ENCODE peak calls at places on chromosomes 3 and 15, in five cellular contexts. M is HepG2, S is tibial nerve, R is transverse colon, C is kidney. I is an unnamed sample.

GRCh38 chr15:69475769-69476358 is 23.2 kb downstream of the RPLP1 start:
- DNase-seq in S (peak; percentile 92), M (peak; percentile 33), R (peak; percentile 84), C (peak; percentile 83), I (no peak)

GRCh38 chr15:100688549-100689120 is 86.2 kb downstream of the ASB7 start:
- DNase-seq in C (no peak), R (no peak), S (no peak), M (no peak), I (no peak)

GRCh38 chr3:116863842-116864626 is 154.5 kb downstream of the TUSC7 start:
- DNase-seq in C (no peak), R (no peak), M (peak; percentile 1), S (peak; percentile 14), I (peak; percentile 4)

GRCh38 chr3:183880121-183880520 is 4.6 kb downstream of the PARL start:
- DNase-seq in C (no peak), R (no peak), M (no peak), S (no peak), I (no peak)

GRCh38 chr15:74203914-74204431 is 1.4 kb upstream of the STRA6 start:
- DNase-seq in C (peak; percentile 90), S (peak; percentile 26), M (no peak), R (no peak), I (no peak)

GRCh38 chr3:55974421-55974820 is 487.3 kb upstream of the WNT5A start:
- DNase-seq in S (no peak), R (no peak), M (no peak), C (no peak), I (no peak)

GRCh38 chr15:60548101-60548500 is 69.2 kb upstream of the ICE2 start:
- DNase-seq in R (no peak), S (no peak), M (no peak), C (no peak), I (no peak)

GRCh38 chr15:43524254-43524847 is 6.9 kb downstream of the MAP1A start:
- DNase-seq in M (no peak), R (no peak), S (no peak), C (no peak), I (no peak)

GRCh38 chr15:39317225-39317624 is 263.7 kb upstream of the THBS1 start:
- DNase-seq in S (no peak), M (no peak), C (no peak), R (no peak), I (no peak)
- H3K27ac ChIP-seq in S (no peak overlapping the region), M (no peak overlapping the region), C (no peak overlapping the region), R (peak overlapping the region; percentile 13), I (no peak overlapping the region)

DNA sequence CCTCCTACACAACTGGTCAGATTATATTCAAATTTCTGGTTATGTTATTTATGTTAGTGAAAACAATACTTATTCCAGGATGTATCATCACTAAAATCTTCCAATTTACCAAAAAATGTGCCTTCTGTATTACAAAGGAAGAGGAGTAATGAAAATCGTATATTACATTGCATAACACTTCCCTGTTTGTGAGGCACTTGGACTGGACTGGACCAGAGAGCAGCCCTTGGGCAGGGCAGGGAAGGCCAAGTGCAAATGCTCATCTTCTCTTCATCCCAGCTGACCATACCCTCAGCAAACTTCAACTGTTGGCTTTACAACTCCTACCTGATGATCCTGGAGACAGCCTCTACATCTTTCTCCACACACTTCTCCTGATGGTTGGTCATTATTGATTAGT is 285.7 kb upstream of the MME start:
- DNase-seq in C (no peak), M (no peak), R (no peak), S (no peak), I (no peak)
- H3K27ac ChIP-seq in C (no peak overlapping the region), M (no peak overlapping the region), R (no peak overlapping the region), S (no peak overlapping the region), I (no peak overlapping the region)

DNA sequence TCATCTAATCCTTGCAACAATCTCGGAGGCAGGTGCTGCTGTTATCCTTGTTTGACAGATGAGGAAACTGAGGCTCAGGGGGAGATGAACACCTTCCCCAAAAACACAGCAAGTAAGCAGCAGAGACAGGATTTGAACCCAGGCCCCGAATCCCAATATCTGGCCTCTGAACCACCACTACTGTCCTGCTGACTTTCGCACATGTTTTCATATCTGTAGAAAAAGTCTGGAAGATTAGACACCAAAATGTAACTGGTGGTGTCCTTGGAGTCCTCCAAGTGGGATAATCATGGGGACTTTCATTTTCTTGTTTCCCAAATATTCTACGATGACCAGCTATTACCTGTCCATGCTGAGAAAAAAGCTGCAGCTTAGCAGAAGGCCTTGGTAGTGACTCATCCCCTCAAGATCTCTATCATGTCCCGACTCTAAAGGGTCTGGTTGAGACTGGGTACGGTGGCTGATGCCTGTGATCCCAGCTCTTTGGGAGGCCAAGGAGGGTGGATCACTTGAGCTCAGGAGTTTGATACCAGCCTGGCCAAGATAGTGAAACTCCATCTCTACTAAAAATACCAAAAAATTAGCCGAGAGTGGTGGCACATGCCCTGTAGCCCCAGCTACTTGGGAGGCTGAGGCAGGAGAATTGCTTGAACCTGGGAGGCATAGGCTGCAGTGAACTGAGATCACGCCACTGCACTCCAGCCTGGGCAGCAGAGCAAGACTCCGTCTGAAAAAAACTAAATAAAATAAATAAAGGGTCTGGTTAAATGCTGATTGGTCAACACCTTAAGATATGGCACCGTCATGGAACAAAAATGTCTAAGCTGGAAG is 8.6 kb downstream of the IRAK2 start:
- DNase-seq in R (no peak), S (no peak), C (peak; percentile 7), M (no peak), I (no peak)
- H3K27ac ChIP-seq in R (peak overlapping the region; percentile 69), S (peak overlapping the region; percentile 75), C (peak overlapping the region; percentile 50), M (peak overlapping the region; percentile 56), I (peak overlapping the region; percentile 78)

GRCh38 chr3:192038726-192039125 is 577.8 kb downstream of the PYDC2 start:
- DNase-seq in S (no peak), R (no peak), C (no peak), M (no peak), I (no peak)
- H3K27ac ChIP-seq in S (no peak overlapping the region), R (no peak overlapping the region), C (no peak overlapping the region), M (no peak overlapping the region), I (no peak overlapping the region)

GRCh38 chr15:83928878-83929418 is 275.0 kb downstream of the ADAMTSL3 start:
- DNase-seq in R (no peak), C (no peak), M (peak; percentile 29), S (no peak), I (no peak)

GRCh38 chr15:83928392-83928734 is 274.4 kb downstream of the ADAMTSL3 start:
- DNase-seq in S (no peak), C (no peak), M (no peak), R (no peak), I (no peak)

GRCh38 chr15:83930392-83930791 is 276.5 kb downstream of the ADAMTSL3 start:
- DNase-seq in C (no peak), R (no peak), M (no peak), S (no peak), I (no peak)

GRCh38 chr15:83930813-83931212 is 276.9 kb downstream of the ADAMTSL3 start:
- DNase-seq in M (peak; percentile 78), S (no peak), C (no peak), R (no peak), I (no peak)

DNA sequence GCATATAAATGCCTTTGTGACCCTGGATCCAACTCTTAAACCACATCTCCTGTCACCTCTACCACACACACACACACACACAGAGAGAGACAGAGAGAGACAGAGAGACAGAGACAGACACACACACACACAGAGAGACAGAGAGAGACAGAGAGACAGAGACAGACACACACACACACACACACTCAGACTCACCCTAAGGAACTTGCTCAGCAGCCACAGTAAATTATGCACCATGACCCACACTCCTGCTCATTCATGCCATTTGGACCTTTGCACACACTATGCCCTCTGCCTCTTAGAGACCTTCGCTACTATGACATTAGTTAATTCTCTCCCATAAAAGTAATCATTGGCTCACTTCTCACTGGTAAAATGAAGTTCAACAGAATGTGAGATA is 275.7 kb downstream of the ADAMTSL3 start:
- DNase-seq in M (no peak), S (no peak), C (no peak), R (no peak), I (no peak)
- H3K27ac ChIP-seq in M (no peak overlapping the region), S (no peak overlapping the region), C (no peak overlapping the region), R (peak overlapping the region; percentile 53), I (no peak overlapping the region)

DNA sequence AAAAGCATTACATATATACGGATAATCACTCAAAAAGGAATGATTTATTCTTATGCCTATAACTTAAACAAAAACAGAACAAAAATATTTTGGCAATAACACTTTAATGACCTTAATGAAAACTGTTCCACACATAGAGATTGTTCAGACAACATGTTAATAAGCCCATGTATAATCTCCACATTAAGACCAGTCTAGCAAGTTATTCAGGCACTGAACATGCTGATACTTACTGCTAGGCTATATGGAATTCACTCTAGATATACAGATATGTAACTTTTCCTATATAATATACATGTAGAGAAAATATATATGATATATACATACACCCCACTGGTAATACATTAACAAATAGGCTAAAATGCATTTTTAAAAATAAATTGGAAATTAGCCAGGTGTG is 43.8 kb upstream of the USP50 start:
- DNase-seq in R (no peak), M (no peak), C (no peak), S (no peak), I (no peak)
- H3K27ac ChIP-seq in R (no peak overlapping the region), M (no peak overlapping the region), C (no peak overlapping the region), S (no peak overlapping the region), I (no peak overlapping the region)

GRCh38 chr3:150238043-150238802 is 169.9 kb upstream of the TSC22D2 start:
- DNase-seq in S (no peak), R (no peak), M (no peak), C (no peak), I (no peak)
- H3K27ac ChIP-seq in S (no peak overlapping the region), R (peak overlapping the region; percentile 73), M (no peak overlapping the region), C (peak overlapping the region; percentile 85), I (no peak overlapping the region)

DNA sequence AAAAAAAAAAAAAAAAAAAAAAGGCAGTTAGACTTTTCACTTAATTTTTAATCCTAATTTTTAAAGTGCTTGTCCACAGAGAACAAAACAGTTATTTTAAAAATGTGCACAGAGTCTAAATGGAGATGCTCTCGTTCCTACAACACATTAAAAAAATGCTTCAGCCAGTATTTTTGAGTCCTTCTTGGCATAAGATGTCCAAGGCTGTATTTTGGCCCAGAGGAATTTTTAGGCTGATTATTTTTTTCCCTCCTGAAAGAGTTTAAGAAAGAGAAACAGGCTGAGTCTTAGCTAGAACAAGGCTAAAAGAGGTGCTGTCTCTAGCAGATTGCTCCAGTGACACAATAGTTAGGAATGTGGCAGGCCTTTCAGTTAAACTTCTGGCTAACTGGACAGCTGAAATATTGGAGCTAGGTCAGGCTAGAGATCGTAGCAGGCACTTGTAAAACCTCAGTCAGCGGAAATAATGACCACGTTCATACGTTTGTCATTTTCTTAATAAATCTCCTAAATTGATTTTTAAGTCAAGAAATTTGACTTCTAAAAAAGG is 271.5 kb upstream of the RARB start:
- DNase-seq in S (peak; percentile 9), R (no peak), M (no peak), C (no peak), I (no peak)
- H3K27ac ChIP-seq in S (no peak overlapping the region), R (peak overlapping the region; percentile 45), M (no peak overlapping the region), C (no peak overlapping the region), I (no peak overlapping the region)

GRCh38 chr15:25787855-25788521 is 75.1 kb downstream of the ATP10A start:
- DNase-seq in S (no peak), M (peak; percentile 50), R (peak; percentile 21), C (peak; percentile 58), I (no peak)
- H3K27ac ChIP-seq in S (no peak overlapping the region), M (no peak overlapping the region), R (peak overlapping the region; percentile 86), C (no peak overlapping the region), I (no peak overlapping the region)

GRCh38 chr3:163671201-163671600 is 1407.1 kb downstream of the SI start:
- DNase-seq in M (no peak), R (no peak), C (no peak), S (no peak), I (no peak)
- H3K27ac ChIP-seq in M (no peak overlapping the region), R (no peak overlapping the region), C (no peak overlapping the region), S (no peak overlapping the region), I (no peak overlapping the region)

I was measured in substantia nigra.